ENCODE peak calls at places on chromosomes 13 and 19, in ten cellular contexts. G is NCI-H2227 treated with DMSO at 0.1 percent for 48 hours; W is CD8-positive, alpha-beta memory T cell; F is activated naive CD4-positive, alpha-beta T cell; A is heart right ventricle; V is neuronal stem cell; U is B cell; B is brain microvascular endothelial cell; T is mammary epithelial cell; C is left ventricle myocardium inferior. O is an unnamed sample.
A peak's percentile ranks its signal among the peaks of the same experiment; 100 is the strongest.

GRCh38 chr13:75481176-75482069 is 546 bp downstream of the TBC1D4 start:
- DNase-seq in G (peak; percentile 25), W (peak; percentile 46), F (no peak), A (peak; percentile 19), V (peak; percentile 51), U (peak; percentile 43), B (no peak), T (peak; percentile 56), C (peak; percentile 22), O (no peak)

GRCh38 chr19:2132731-2133490 is 18.5 kb downstream of the AP3D1 start:
- DNase-seq in G (no peak), W (no peak), F (no peak), A (no peak), V (no peak), U (no peak), B (no peak), T (no peak), C (peak; percentile 52), O (no peak)

GRCh38 chr19:18414504-18415176 is 4.6 kb upstream of the SSBP4 start:
- DNase-seq in G (no peak), W (peak; percentile 51), F (no peak), A (no peak), V (no peak), U (no peak), B (peak; percentile 62), T (peak; percentile 30), C (peak; percentile 31), O (no peak)

GRCh38 chr13:43805071-43805468 is 18.3 kb upstream of the ENOX1 start:
- DNase-seq in G (no peak), W (no peak), F (no peak), A (no peak), V (no peak), U (no peak), B (peak; percentile 93), T (peak; percentile 99), C (no peak), O (no peak)

GRCh38 chr13:31172001-31172400 is 10.3 kb upstream of the HSPH1 start:
- DNase-seq in G (no peak), W (no peak), F (no peak), A (no peak), V (no peak), U (no peak), B (peak; percentile 16), T (peak; percentile 70), C (no peak), O (no peak)

GRCh38 chr13:33032037-33032625 is 15.9 kb downstream of the KL start:
- DNase-seq in G (no peak), W (no peak), F (no peak), A (peak; percentile 17), V (no peak), U (no peak), B (peak; percentile 21), T (no peak), C (peak; percentile 29), O (no peak)

GRCh38 chr13:59641261-59641660 is 522.5 kb downstream of the DIAPH3 start:
- DNase-seq in G (no peak), W (no peak), F (no peak), A (no peak), V (no peak), U (no peak), B (no peak), T (no peak), C (no peak), O (no peak)

GRCh38 chr19:28705008-28705407 is 507.9 kb downstream of the UQCRFS1 start:
- DNase-seq in G (peak; percentile 45), W (no peak), F (no peak), A (no peak), V (no peak), U (no peak), B (peak; percentile 80), T (peak; percentile 83), C (no peak), O (no peak)

GRCh38 chr19:49132974-49133609 is 13.7 kb downstream of the PPFIA3 start:
- DNase-seq in G (no peak), W (no peak), F (peak; percentile 53), A (no peak), V (no peak), U (peak; percentile 47), B (no peak), T (no peak), C (peak; percentile 57), O (no peak)

GRCh38 chr13:33483471-33483870 is 197.9 kb upstream of the STARD13 start:
- DNase-seq in G (no peak), W (no peak), F (no peak), A (no peak), V (no peak), U (no peak), B (no peak), T (peak; percentile 85), C (no peak), O (no peak)

GRCh38 chr13:47087841-47088240 is 191.0 kb upstream of the HTR2A start:
- DNase-seq in G (no peak), W (no peak), F (no peak), A (no peak), V (no peak), U (no peak), B (peak; percentile 63), T (no peak), C (no peak), O (no peak)

GRCh38 chr13:110641055-110642015 is 26.0 kb downstream of the NAXD start:
- DNase-seq in G (no peak), W (no peak), F (no peak), A (peak; percentile 37), V (no peak), U (no peak), B (peak; percentile 69), T (no peak), C (peak; percentile 47), O (no peak)

GRCh38 chr19:43505941-43506340 is 1.4 kb upstream of the PHLDB3 start:
- DNase-seq in G (no peak), W (no peak), F (no peak), A (no peak), V (no peak), U (no peak), B (no peak), T (no peak), C (no peak), O (no peak)

GRCh38 chr19:4376991-4377781 is 23.2 kb downstream of the SH3GL1 start:
- DNase-seq in G (no peak), W (no peak), F (no peak), A (no peak), V (no peak), U (no peak), B (no peak), T (peak; percentile 62), C (no peak), O (no peak)

GRCh38 chr19:46975918-46976782 is 43.5 kb upstream of the NPAS1 start:
- DNase-seq in G (no peak), W (no peak), F (no peak), A (peak; percentile 90), V (peak; percentile 59), U (no peak), B (peak; percentile 92), T (peak; percentile 56), C (peak; percentile 96), O (no peak)

GRCh38 chr13:36530050-36530789 is 97.9 kb downstream of the CCNA1 start:
- DNase-seq in G (no peak), W (no peak), F (no peak), A (no peak), V (no peak), U (no peak), B (peak; percentile 7), T (peak; percentile 69), C (no peak), O (no peak)

GRCh38 chr19:55132453-55133129 is 15.2 kb upstream of the PPP1R12C start:
- DNase-seq in G (no peak), W (no peak), F (no peak), A (no peak), V (no peak), U (no peak), B (no peak), T (no peak), C (no peak), O (no peak)

GRCh38 chr19:28521614-28522544 is 691.1 kb downstream of the UQCRFS1 start:
- DNase-seq in G (no peak), W (no peak), F (no peak), A (no peak), V (no peak), U (no peak), B (no peak), T (no peak), C (no peak), O (no peak)

GRCh38 chr13:97506511-97506910 is 72.5 kb downstream of the RAP2A start:
- DNase-seq in G (no peak), W (no peak), F (no peak), A (no peak), V (no peak), U (no peak), B (peak; percentile 41), T (no peak), C (no peak), O (no peak)

GRCh38 chr13:98910501-98910951 is 67.3 kb downstream of the DOCK9 start:
- DNase-seq in G (no peak), W (no peak), F (peak; percentile 2), A (peak; percentile 56), V (no peak), U (no peak), B (peak; percentile 80), T (peak; percentile 86), C (no peak), O (no peak)

GRCh38 chr13:98445340-98446233 is 131.3 kb downstream of the STK24 start:
- DNase-seq in G (peak; percentile 15), W (peak; percentile 82), F (peak; percentile 75), A (peak; percentile 60), V (peak; percentile 54), U (peak; percentile 85), B (peak; percentile 34), T (peak; percentile 50), C (peak; percentile 72), O (peak; percentile 17)

GRCh38 chr19:47498561-47498960 is 14.5 kb upstream of the KPTN start:
- DNase-seq in G (no peak), W (no peak), F (no peak), A (no peak), V (no peak), U (no peak), B (no peak), T (no peak), C (no peak), O (no peak)

GRCh38 chr13:74325106-74325505 is 190.9 kb upstream of the KLF12 start:
- DNase-seq in G (peak; percentile 75), W (no peak), F (no peak), A (peak; percentile 35), V (no peak), U (no peak), B (peak; percentile 89), T (peak; percentile 31), C (no peak), O (no peak)

GRCh38 chr13:112995395-112996091 is 26.5 kb downstream of the MCF2L start:
- DNase-seq in G (no peak), W (no peak), F (no peak), A (no peak), V (no peak), U (no peak), B (no peak), T (no peak), C (no peak), O (no peak)

GRCh38 chr13:111539791-111540446 is 219.5 kb downstream of the TEX29 start:
- DNase-seq in G (no peak), W (no peak), F (no peak), A (no peak), V (no peak), U (no peak), B (no peak), T (no peak), C (no peak), O (no peak)

GRCh38 chr19:5698635-5699422 is 8.7 kb downstream of the RPL36 start:
- DNase-seq in G (no peak), W (no peak), F (no peak), A (no peak), V (no peak), U (no peak), B (no peak), T (no peak), C (no peak), O (no peak)

GRCh38 chr19:40091205-40092129 is 724 bp upstream of the ZNF780A start:
- DNase-seq in G (no peak), W (no peak), F (no peak), A (no peak), V (no peak), U (no peak), B (no peak), T (no peak), C (no peak), O (no peak)

GRCh38 chr13:99200433-99201167 is at the start of gene UBAC2:
- DNase-seq in G (peak; percentile 75), W (peak; percentile 98), F (peak; percentile 97), A (peak; percentile 94), V (peak; percentile 96), U (peak; percentile 100), B (peak; percentile 82), T (peak; percentile 94), C (peak; percentile 95), O (peak; percentile 89)

O was measured in GM12878.